ENCODE peak calls at places on chromosomes 1 and 21, in four cellular contexts. J is NB4, N is lung, B is AG04449. Q is an unnamed sample.

GRCh38 chr1:59081795-59082194 is 215.1 kb upstream of the FGGY start:
- DNase-seq in J (no peak), N (no peak), B (no peak), Q (no peak)

GRCh38 chr1:11835441-11836225 is 11.9 kb downstream of the NPPA start:
- DNase-seq in B (no peak), J (no peak), N (no peak), Q (no peak)

GRCh38 chr1:201739492-201740085 is 89.4 kb upstream of the IPO9 start:
- DNase-seq in N (peak), J (peak), B (no peak), Q (no peak)

GRCh38 chr1:26799479-26800133 is 11.9 kb downstream of the PIGV start:
- DNase-seq in N (no peak), B (no peak), J (no peak), Q (no peak)

GRCh38 chr21:36429672-36430546 is 44.7 kb downstream of the CHAF1B start:
- DNase-seq in N (peak), J (peak), B (peak), Q (peak)

GRCh38 chr1:191615422-191615821 is 542.8 kb upstream of the RGS18 start:
- DNase-seq in N (no peak), B (no peak), J (no peak), Q (no peak)

GRCh38 chr1:245587435-245588105 is 432.8 kb downstream of the KIF26B start:
- DNase-seq in J (no peak), B (no peak), N (no peak), Q (no peak)

GRCh38 chr1:88472283-88472682 is 211.8 kb upstream of the PKN2 start:
- DNase-seq in N (no peak), B (no peak), J (no peak), Q (no peak)

GRCh38 chr1:32199717-32200072 is 700 bp upstream of the CCDC28B start:
- DNase-seq in J (no peak), B (no peak), N (no peak), Q (no peak)

GRCh38 chr1:223775054-223775453 is 62.7 kb downstream of the CAPN2 start:
- DNase-seq in J (no peak), N (no peak), B (peak), Q (no peak)

GRCh38 chr1:46798820-46799219 is at the start of gene CYP4B1:
- DNase-seq in N (peak), B (no peak), J (no peak), Q (no peak)

GRCh38 chr1:225343618-225344017 is 84.2 kb downstream of the LBR start:
- DNase-seq in J (peak), N (no peak), B (no peak), Q (no peak)

GRCh38 chr1:44084998-44085675 is 33.5 kb upstream of the KLF17 start:
- DNase-seq in J (no peak), N (no peak), B (peak), Q (peak)

GRCh38 chr1:14739433-14739832 is 140.9 kb downstream of the KAZN start:
- DNase-seq in N (no peak), J (peak), B (no peak), Q (no peak)

GRCh38 chr1:103218369-103218768 is 110.0 kb upstream of the COL11A1 start:
- DNase-seq in J (no peak), B (no peak), N (no peak), Q (no peak)

GRCh38 chr1:234842726-234843641 is 233.0 kb upstream of the IRF2BP2 start:
- DNase-seq in J (peak), N (no peak), B (no peak), Q (no peak)
- TF ChIP-seq CTCF in J (no peak), N (no peak), B (no peak), Q (no peak)

GRCh38 chr1:9099555-9099954 is 29.3 kb downstream of the GPR157 start:
- DNase-seq in J (no peak), B (no peak), N (no peak), Q (no peak)

GRCh38 chr1:9097947-9098705 is 28.7 kb upstream of the SLC2A5 start:
- DNase-seq in J (no peak), N (no peak), B (no peak), Q (no peak)

GRCh38 chr1:9093096-9093495 is 23.7 kb upstream of the SLC2A5 start:
- DNase-seq in B (no peak), J (peak), N (no peak), Q (no peak)

GRCh38 chr1:9093581-9093980 is 24.1 kb upstream of the SLC2A5 start:
- DNase-seq in J (peak), N (no peak), B (no peak), Q (no peak)

DNA sequence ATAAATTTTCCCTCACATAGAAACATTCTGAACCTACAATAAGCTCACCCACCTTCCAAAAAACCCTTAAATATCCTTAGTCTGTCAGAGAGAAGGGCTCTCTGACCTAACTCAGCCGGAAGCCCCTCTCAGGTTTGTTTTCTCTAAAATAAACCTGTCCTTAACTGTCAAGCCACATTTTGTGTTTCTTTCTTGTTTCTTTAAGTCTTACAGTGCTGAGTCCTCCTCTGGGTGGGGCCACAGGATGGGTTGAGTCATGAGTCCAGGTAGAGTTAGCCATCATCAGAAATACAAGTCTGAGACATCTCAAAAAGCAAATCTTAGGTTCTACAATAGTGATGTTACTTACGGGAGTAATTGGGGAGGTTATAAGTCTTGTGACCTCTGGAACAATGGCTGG is 26.4 kb upstream of the SLC2A5 start:
- DNase-seq in N (no peak), J (no peak), B (no peak), Q (no peak)
- TF ChIP-seq CTCF in N (no peak), J (no peak), B (no peak), Q (no peak)

GRCh38 chr1:37089750-37090149 is 55.4 kb upstream of the GRIK3 start:
- DNase-seq in N (no peak), B (no peak), J (no peak), Q (no peak)
- TF ChIP-seq CTCF in N (no peak), B (no peak), J (no peak), Q (no peak)

GRCh38 chr1:30063621-30064280 is 659.6 kb downstream of the MATN1 start:
- DNase-seq in N (no peak), J (no peak), B (no peak), Q (no peak)

GRCh38 chr1:30054126-30054525 is 669.3 kb downstream of the MATN1 start:
- DNase-seq in N (no peak), J (no peak), B (no peak), Q (no peak)

GRCh38 chr1:30060738-30061137 is 662.6 kb downstream of the MATN1 start:
- DNase-seq in B (no peak), J (no peak), N (no peak), Q (no peak)

GRCh38 chr1:30061292-30062204 is 661.8 kb downstream of the MATN1 start:
- DNase-seq in N (no peak), B (no peak), J (no peak), Q (no peak)

GRCh38 chr1:30058966-30059365 is 664.4 kb downstream of the MATN1 start:
- DNase-seq in J (no peak), N (no peak), B (peak), Q (peak)
- TF ChIP-seq CTCF in J (no peak), N (no peak), B (no peak), Q (no peak)